ENCODE peak calls at places on chromosomes 6 and 20, in five cellular contexts. One of them, this sample, is unnamed.

GRCh38 chr6:53984163-53984562 is 127.1 kb upstream of the MLIP start:
- DNase-seq in CD4-positive, alpha-beta T cell: no peak
- DNase-seq in left lung: no peak
- DNase-seq in esophagus squamous epithelium: no peak
- DNase-seq in brain microvascular endothelial cell: peak; percentile 97
- DNase-seq in this sample: no peak

GRCh38 chr6:101266063-101266462 is 127.4 kb upstream of the GRIK2 start:
- DNase-seq in brain microvascular endothelial cell: no peak
- DNase-seq in CD4-positive, alpha-beta T cell: no peak
- DNase-seq in esophagus squamous epithelium: no peak
- DNase-seq in left lung: no peak
- DNase-seq in this sample: no peak

GRCh38 chr6:147633191-147633590 is 124.7 kb downstream of the SAMD5 start:
- DNase-seq in esophagus squamous epithelium: no peak
- DNase-seq in CD4-positive, alpha-beta T cell: no peak
- DNase-seq in brain microvascular endothelial cell: no peak
- DNase-seq in left lung: no peak
- DNase-seq in this sample: no peak

GRCh38 chr6:162683135-162683534 is 44.4 kb downstream of the PRKN start:
- DNase-seq in esophagus squamous epithelium: no peak
- DNase-seq in left lung: no peak
- DNase-seq in CD4-positive, alpha-beta T cell: no peak
- DNase-seq in brain microvascular endothelial cell: no peak
- DNase-seq in this sample: no peak

GRCh38 chr6:169530762-169531143 is 171.1 kb downstream of the WDR27 start:
- DNase-seq in CD4-positive, alpha-beta T cell: no peak
- DNase-seq in esophagus squamous epithelium: no peak
- DNase-seq in brain microvascular endothelial cell: no peak
- DNase-seq in left lung: no peak
- DNase-seq in this sample: no peak

GRCh38 chr6:135311446-135312200 is 130.5 kb downstream of the MYB start:
- DNase-seq in esophagus squamous epithelium: no peak
- DNase-seq in CD4-positive, alpha-beta T cell: no peak
- DNase-seq in left lung: no peak
- DNase-seq in brain microvascular endothelial cell: no peak
- DNase-seq in this sample: no peak

GRCh38 chr6:4772750-4773149 is 3.5 kb upstream of the CDYL start:
- DNase-seq in CD4-positive, alpha-beta T cell: no peak
- DNase-seq in esophagus squamous epithelium: no peak
- DNase-seq in left lung: no peak
- DNase-seq in brain microvascular endothelial cell: no peak
- DNase-seq in this sample: no peak

GRCh38 chr6:39980839-39981580 is 46.7 kb upstream of the MOCS1 start:
- DNase-seq in brain microvascular endothelial cell: peak; percentile 51
- DNase-seq in left lung: no peak
- DNase-seq in esophagus squamous epithelium: no peak
- DNase-seq in CD4-positive, alpha-beta T cell: no peak
- DNase-seq in this sample: peak; percentile 44

GRCh38 chr6:56242343-56242742 is 5.0 kb downstream of the COL21A1 start:
- DNase-seq in esophagus squamous epithelium: no peak
- DNase-seq in CD4-positive, alpha-beta T cell: no peak
- DNase-seq in brain microvascular endothelial cell: no peak
- DNase-seq in left lung: no peak
- DNase-seq in this sample: no peak

GRCh38 chr20:38870733-38871559 is 55.3 kb upstream of the FAM83D start:
- DNase-seq in esophagus squamous epithelium: no peak
- DNase-seq in brain microvascular endothelial cell: no peak
- DNase-seq in left lung: peak; percentile 50
- DNase-seq in CD4-positive, alpha-beta T cell: no peak
- DNase-seq in this sample: no peak

GRCh38 chr6:134317471-134318131 is at the start of gene SGK1:
- DNase-seq in CD4-positive, alpha-beta T cell: peak; percentile 1
- DNase-seq in left lung: no peak
- DNase-seq in esophagus squamous epithelium: no peak
- DNase-seq in brain microvascular endothelial cell: peak; percentile 46
- DNase-seq in this sample: peak; percentile 62

GRCh38 chr6:109793793-109794192 is 102.7 kb downstream of the FIG4 start:
- DNase-seq in CD4-positive, alpha-beta T cell: no peak
- DNase-seq in brain microvascular endothelial cell: peak; percentile 93
- DNase-seq in left lung: no peak
- DNase-seq in esophagus squamous epithelium: no peak
- DNase-seq in this sample: no peak

GRCh38 chr6:85431271-85431670 is 18.6 kb upstream of the NT5E start:
- DNase-seq in CD4-positive, alpha-beta T cell: no peak
- DNase-seq in brain microvascular endothelial cell: no peak
- DNase-seq in left lung: no peak
- DNase-seq in esophagus squamous epithelium: no peak
- DNase-seq in this sample: no peak

GRCh38 chr20:24135786-24136185 is 147.2 kb upstream of the GGTLC1 start:
- DNase-seq in CD4-positive, alpha-beta T cell: no peak
- DNase-seq in esophagus squamous epithelium: no peak
- DNase-seq in left lung: no peak
- DNase-seq in brain microvascular endothelial cell: no peak
- DNase-seq in this sample: no peak

GRCh38 chr6:111739257-111739696 is 133.6 kb upstream of the TRAF3IP2 start:
- DNase-seq in esophagus squamous epithelium: no peak
- DNase-seq in left lung: no peak
- DNase-seq in CD4-positive, alpha-beta T cell: no peak
- DNase-seq in brain microvascular endothelial cell: no peak
- DNase-seq in this sample: no peak

GRCh38 chr6:40312213-40313015 is 274.8 kb downstream of the LRFN2 start:
- DNase-seq in esophagus squamous epithelium: no peak
- DNase-seq in left lung: no peak
- DNase-seq in brain microvascular endothelial cell: peak; percentile 6
- DNase-seq in CD4-positive, alpha-beta T cell: no peak
- DNase-seq in this sample: no peak

GRCh38 chr6:156914171-156914570 is 137.0 kb downstream of the ARID1B start:
- DNase-seq in brain microvascular endothelial cell: no peak
- DNase-seq in esophagus squamous epithelium: no peak
- DNase-seq in left lung: no peak
- DNase-seq in CD4-positive, alpha-beta T cell: no peak
- DNase-seq in this sample: no peak

GRCh38 chr6:69164564-69165252 is 529.6 kb downstream of the ADGRB3 start:
- DNase-seq in CD4-positive, alpha-beta T cell: no peak
- DNase-seq in left lung: no peak
- DNase-seq in esophagus squamous epithelium: no peak
- DNase-seq in brain microvascular endothelial cell: no peak
- DNase-seq in this sample: no peak

DNA sequence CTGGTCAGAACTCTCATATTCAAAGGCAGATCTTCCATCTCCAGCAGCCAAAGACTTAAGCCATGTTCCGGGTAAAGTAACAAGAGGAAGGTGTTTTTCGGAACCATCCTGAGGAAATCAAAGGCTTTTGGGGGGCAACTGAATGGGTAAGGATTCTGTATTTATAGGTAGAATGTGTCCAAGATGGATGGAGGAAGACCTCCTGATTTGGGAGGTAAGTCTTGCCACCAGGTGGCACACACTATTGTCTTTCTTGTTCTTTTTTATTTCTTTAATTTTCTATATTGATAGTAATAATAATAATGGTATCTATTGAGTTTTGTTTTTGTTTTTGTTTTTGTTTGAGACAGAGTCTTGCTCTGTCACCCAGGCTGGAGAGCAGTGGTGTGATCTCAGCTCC is 53.0 kb upstream of the UBR2 start:
- DNase-seq in brain microvascular endothelial cell: no peak
- DNase-seq in left lung: no peak
- DNase-seq in CD4-positive, alpha-beta T cell: no peak
- DNase-seq in esophagus squamous epithelium: no peak
- DNase-seq in this sample: no peak
- TF ChIP-seq CTCF in brain microvascular endothelial cell: no peak
- TF ChIP-seq CTCF in left lung: no peak
- TF ChIP-seq CTCF in CD4-positive, alpha-beta T cell: no peak
- TF ChIP-seq CTCF in esophagus squamous epithelium: no peak
- TF ChIP-seq CTCF in this sample: no peak

GRCh38 chr6:128282956-128283355 is 237.4 kb downstream of the PTPRK start:
- DNase-seq in left lung: no peak
- DNase-seq in CD4-positive, alpha-beta T cell: no peak
- DNase-seq in esophagus squamous epithelium: no peak
- DNase-seq in brain microvascular endothelial cell: no peak
- DNase-seq in this sample: no peak

GRCh38 chr6:128280066-128280465 is 240.3 kb downstream of the PTPRK start:
- DNase-seq in CD4-positive, alpha-beta T cell: no peak
- DNase-seq in brain microvascular endothelial cell: no peak
- DNase-seq in esophagus squamous epithelium: no peak
- DNase-seq in left lung: no peak
- DNase-seq in this sample: no peak

GRCh38 chr6:128280960-128281359 is 239.4 kb downstream of the PTPRK start:
- DNase-seq in esophagus squamous epithelium: no peak
- DNase-seq in left lung: no peak
- DNase-seq in brain microvascular endothelial cell: no peak
- DNase-seq in CD4-positive, alpha-beta T cell: no peak
- DNase-seq in this sample: no peak

GRCh38 chr6:128278876-128279275 is 241.5 kb downstream of the PTPRK start:
- DNase-seq in brain microvascular endothelial cell: no peak
- DNase-seq in esophagus squamous epithelium: no peak
- DNase-seq in left lung: no peak
- DNase-seq in CD4-positive, alpha-beta T cell: no peak
- DNase-seq in this sample: no peak

GRCh38 chr6:128284128-128284527 is 236.3 kb downstream of the PTPRK start:
- DNase-seq in left lung: no peak
- DNase-seq in esophagus squamous epithelium: no peak
- DNase-seq in brain microvascular endothelial cell: no peak
- DNase-seq in CD4-positive, alpha-beta T cell: no peak
- DNase-seq in this sample: no peak
- H3K27ac ChIP-seq in left lung: no peak overlapping the region
- H3K27ac ChIP-seq in esophagus squamous epithelium: no peak overlapping the region
- H3K27ac ChIP-seq in brain microvascular endothelial cell: no peak overlapping the region
- H3K27ac ChIP-seq in CD4-positive, alpha-beta T cell: no peak overlapping the region
- H3K27ac ChIP-seq in this sample: no peak overlapping the region

GRCh38 chr20:49982346-49983122 is at the start of gene SNAI1:
- DNase-seq in esophagus squamous epithelium: no peak
- DNase-seq in brain microvascular endothelial cell: peak; percentile 61
- DNase-seq in CD4-positive, alpha-beta T cell: peak; percentile 68
- DNase-seq in left lung: peak; percentile 88
- DNase-seq in this sample: peak; percentile 78
- H3K27me3 ChIP-seq in esophagus squamous epithelium: peaks cover 6% of the 10 kb centered on the region
- H3K27me3 ChIP-seq in brain microvascular endothelial cell: no peaks in the 10 kb centered on the region
- H3K27me3 ChIP-seq in CD4-positive, alpha-beta T cell: no peaks in the 10 kb centered on the region
- H3K27me3 ChIP-seq in left lung: no peaks in the 10 kb centered on the region
- H3K27me3 ChIP-seq in this sample: no peaks in the 10 kb centered on the region

GRCh38 chr6:70956451-70957283 is at the start of gene B3GAT2:
- DNase-seq in esophagus squamous epithelium: no peak
- DNase-seq in brain microvascular endothelial cell: no peak
- DNase-seq in CD4-positive, alpha-beta T cell: no peak
- DNase-seq in left lung: no peak
- DNase-seq in this sample: peak; percentile 23
- TF ChIP-seq CTCF in esophagus squamous epithelium: no peak
- TF ChIP-seq CTCF in brain microvascular endothelial cell: no peak
- TF ChIP-seq CTCF in CD4-positive, alpha-beta T cell: no peak
- TF ChIP-seq CTCF in left lung: no peak
- TF ChIP-seq CTCF in this sample: no peak

GRCh38 chr6:42978487-42978792 is 541 bp downstream of the PEX6 start:
- DNase-seq in esophagus squamous epithelium: no peak
- DNase-seq in brain microvascular endothelial cell: peak; percentile 6
- DNase-seq in CD4-positive, alpha-beta T cell: no peak
- DNase-seq in left lung: peak; percentile 39
- DNase-seq in this sample: no peak
- H3K27ac ChIP-seq in esophagus squamous epithelium: peak overlapping the region; percentile 95
- H3K27ac ChIP-seq in brain microvascular endothelial cell: peak overlapping the region; percentile 71
- H3K27ac ChIP-seq in CD4-positive, alpha-beta T cell: peak overlapping the region; percentile 83
- H3K27ac ChIP-seq in left lung: peak overlapping the region; percentile 67
- H3K27ac ChIP-seq in this sample: peak overlapping the region; percentile 94

GRCh38 chr6:10419749-10420545 is 5.1 kb upstream of the TFAP2A start:
- DNase-seq in brain microvascular endothelial cell: no peak
- DNase-seq in esophagus squamous epithelium: no peak
- DNase-seq in left lung: no peak
- DNase-seq in CD4-positive, alpha-beta T cell: no peak
- DNase-seq in this sample: no peak

GRCh38 chr6:10417681-10418104 is 2.8 kb upstream of the TFAP2A start:
- DNase-seq in CD4-positive, alpha-beta T cell: no peak
- DNase-seq in esophagus squamous epithelium: no peak
- DNase-seq in brain microvascular endothelial cell: no peak
- DNase-seq in left lung: no peak
- DNase-seq in this sample: no peak

GRCh38 chr6:10416863-10417641 is 2.2 kb upstream of the TFAP2A start:
- DNase-seq in CD4-positive, alpha-beta T cell: no peak
- DNase-seq in left lung: no peak
- DNase-seq in brain microvascular endothelial cell: no peak
- DNase-seq in esophagus squamous epithelium: no peak
- DNase-seq in this sample: no peak

GRCh38 chr6:10418862-10419748 is 4.2 kb upstream of the TFAP2A start:
- DNase-seq in CD4-positive, alpha-beta T cell: no peak
- DNase-seq in left lung: no peak
- DNase-seq in brain microvascular endothelial cell: no peak
- DNase-seq in esophagus squamous epithelium: no peak
- DNase-seq in this sample: no peak

DNA sequence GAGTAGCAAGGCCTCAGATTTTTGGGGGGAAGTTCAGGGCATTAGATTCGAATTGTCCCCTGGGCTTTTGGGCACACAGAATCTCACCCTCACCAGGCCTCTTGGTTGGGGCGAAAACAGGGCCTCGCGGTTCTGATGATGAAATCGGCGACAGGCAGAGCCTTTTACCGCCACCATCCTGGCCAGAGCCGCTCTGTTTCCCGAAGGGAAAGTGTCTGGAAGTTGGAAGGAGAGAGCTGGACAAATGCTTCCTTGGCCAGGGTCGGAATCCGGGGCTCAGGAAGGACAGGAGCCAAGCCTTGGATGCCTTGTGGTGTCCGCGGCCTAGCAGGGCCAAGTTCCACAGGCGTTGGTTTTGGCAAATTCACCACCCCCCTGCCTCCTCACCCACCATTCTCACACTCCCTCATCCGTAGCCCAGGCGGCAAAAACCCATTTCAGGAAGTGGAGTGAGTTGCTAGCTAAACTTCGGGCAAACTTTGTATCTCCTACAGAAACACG is 3.5 kb upstream of the TFAP2A start:
- DNase-seq in CD4-positive, alpha-beta T cell: no peak
- DNase-seq in brain microvascular endothelial cell: no peak
- DNase-seq in left lung: no peak
- DNase-seq in esophagus squamous epithelium: no peak
- DNase-seq in this sample: no peak
- H3K27me3 ChIP-seq in CD4-positive, alpha-beta T cell: peaks cover 99% of the 10 kb centered on the region
- H3K27me3 ChIP-seq in brain microvascular endothelial cell: peaks cover 95% of the 10 kb centered on the region
- H3K27me3 ChIP-seq in left lung: peaks cover 98% of the 10 kb centered on the region
- H3K27me3 ChIP-seq in esophagus squamous epithelium: no peaks in the 10 kb centered on the region
- H3K27me3 ChIP-seq in this sample: peaks cover 99% of the 10 kb centered on the region

GRCh38 chr6:52562915-52563314 is 13.9 kb downstream of the TRAM2 start:
- DNase-seq in left lung: no peak
- DNase-seq in brain microvascular endothelial cell: peak; percentile 56
- DNase-seq in esophagus squamous epithelium: no peak
- DNase-seq in CD4-positive, alpha-beta T cell: no peak
- DNase-seq in this sample: no peak
- TF ChIP-seq CTCF in left lung: no peak
- TF ChIP-seq CTCF in brain microvascular endothelial cell: no peak
- TF ChIP-seq CTCF in esophagus squamous epithelium: no peak
- TF ChIP-seq CTCF in CD4-positive, alpha-beta T cell: no peak
- TF ChIP-seq CTCF in this sample: no peak